ENCODE peak calls at places on chromosomes 12 and 14, in nine cellular contexts. I is A549, A is MM.1S, R is prostate gland, V is aorta, D is upper lobe of right lung, C is OCI-LY7, G is A673, Q is uterus. W is an unnamed sample.
A peak's percentile ranks its signal among the peaks of the same experiment; 100 is the strongest.

GRCh38 chr12:121538699-121539061 is 42.1 kb downstream of the KDM2B start:
- DNase-seq in I (peak; percentile 53), A (peak; percentile 49), R (no peak), V (no peak), D (no peak), C (peak; percentile 35), G (no peak), Q (no peak), W (no peak)

GRCh38 chr12:11649413-11650278 is at the start of gene ETV6:
- DNase-seq in I (peak; percentile 87), A (peak; percentile 96), R (peak; percentile 76), V (peak; percentile 82), D (peak; percentile 86), C (peak; percentile 89), G (peak; percentile 94), Q (peak; percentile 78), W (peak; percentile 70)

GRCh38 chr14:82872494-82872893 is 1338.8 kb upstream of the SEL1L start:
- DNase-seq in I (peak; percentile 7), A (no peak), R (no peak), V (no peak), D (no peak), C (peak; percentile 3), G (peak; percentile 47), Q (no peak), W (no peak)

GRCh38 chr12:5546616-5547015 is 114.7 kb downstream of the NTF3 start:
- DNase-seq in I (no peak), A (no peak), R (no peak), V (no peak), D (no peak), C (no peak), G (no peak), Q (no peak), W (no peak)

GRCh38 chr12:120956579-120957360 is 21.6 kb upstream of the HNF1A start:
- DNase-seq in I (no peak), A (no peak), R (no peak), V (no peak), D (no peak), C (no peak), G (no peak), Q (no peak), W (no peak)

GRCh38 chr12:19574606-19575005 is 135.3 kb downstream of the AEBP2 start:
- DNase-seq in I (peak; percentile 27), A (no peak), R (no peak), V (no peak), D (no peak), C (peak; percentile 13), G (peak; percentile 42), Q (no peak), W (no peak)

GRCh38 chr14:65045011-65045410 is 57.3 kb downstream of the MAX start:
- DNase-seq in I (no peak), A (no peak), R (no peak), V (no peak), D (no peak), C (no peak), G (no peak), Q (no peak), W (no peak)

GRCh38 chr12:52415870-52416750 is 10.0 kb upstream of the KRT82 start:
- DNase-seq in I (peak; percentile 56), A (no peak), R (no peak), V (no peak), D (no peak), C (no peak), G (peak; percentile 44), Q (peak; percentile 83), W (no peak)

GRCh38 chr12:119102714-119103113 is 76.0 kb upstream of the HSPB8 start:
- DNase-seq in I (no peak), A (no peak), R (no peak), V (no peak), D (no peak), C (no peak), G (no peak), Q (no peak), W (no peak)

GRCh38 chr12:50215033-50215432 is 47.9 kb upstream of the CERS5 start:
- DNase-seq in I (no peak), A (no peak), R (no peak), V (no peak), D (no peak), C (no peak), G (no peak), Q (no peak), W (no peak)

GRCh38 chr14:104687601-104688504 is 1.6 kb upstream of the INF2 start:
- DNase-seq in I (peak; percentile 94), A (no peak), R (peak; percentile 85), V (peak; percentile 88), D (peak; percentile 95), C (no peak), G (no peak), Q (peak; percentile 58), W (no peak)
- H3K4me1 ChIP-seq in I (peaks cover 68% of the 10 kb centered on the region), A (no peaks in the 10 kb centered on the region), R (peaks cover 24% of the 10 kb centered on the region), V (no peaks in the 10 kb centered on the region), D (peaks cover 47% of the 10 kb centered on the region), C (peaks cover 51% of the 10 kb centered on the region), G (peaks cover 14% of the 10 kb centered on the region), Q (peaks cover 10% of the 10 kb centered on the region), W (peaks cover 68% of the 10 kb centered on the region)

GRCh38 chr12:46963977-46964376 is 115.4 kb upstream of the PCED1B start:
- DNase-seq in I (no peak), A (no peak), R (no peak), V (no peak), D (no peak), C (no peak), G (no peak), Q (no peak), W (no peak)

GRCh38 chr12:46965137-46965536 is 114.3 kb upstream of the PCED1B start:
- DNase-seq in I (no peak), A (no peak), R (no peak), V (no peak), D (no peak), C (no peak), G (no peak), Q (no peak), W (no peak)

GRCh38 chr12:46959484-46959883 is 119.9 kb upstream of the PCED1B start:
- DNase-seq in I (peak; percentile 76), A (no peak), R (no peak), V (no peak), D (no peak), C (no peak), G (no peak), Q (no peak), W (no peak)

GRCh38 chr12:46965880-46966279 is 113.5 kb upstream of the PCED1B start:
- DNase-seq in I (no peak), A (no peak), R (no peak), V (no peak), D (no peak), C (no peak), G (no peak), Q (no peak), W (no peak)

GRCh38 chr12:46964496-46965098 is 114.8 kb upstream of the PCED1B start:
- DNase-seq in I (peak; percentile 18), A (no peak), R (no peak), V (no peak), D (no peak), C (no peak), G (no peak), Q (no peak), W (no peak)
- H3K27ac ChIP-seq in I (peak overlapping the region; percentile 38), A (no peak overlapping the region), R (no peak overlapping the region), V (peak overlapping the region; percentile 89), D (no peak overlapping the region), C (no peak overlapping the region), G (no peak overlapping the region), Q (peak overlapping the region; percentile 35), W (no peak overlapping the region)

DNA sequence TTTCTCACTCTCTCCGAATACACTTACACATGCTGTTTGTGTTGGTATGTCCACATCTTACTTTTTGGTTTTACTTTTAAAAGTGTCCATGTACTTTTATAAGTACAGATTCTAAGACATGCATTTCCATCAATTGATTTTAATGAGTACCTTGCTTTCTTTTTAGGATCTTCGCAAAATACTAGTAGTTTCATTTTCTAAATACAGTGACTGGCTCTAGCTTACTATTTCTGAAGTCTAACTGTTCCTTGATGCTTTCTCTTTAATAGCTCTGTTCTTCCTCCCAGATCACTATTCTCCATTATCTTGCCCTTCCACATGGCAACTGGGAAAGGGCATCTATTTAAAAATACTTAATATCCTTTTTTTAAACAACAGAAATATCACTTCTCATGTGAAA is 164.1 kb downstream of the KITLG start:
- DNase-seq in I (no peak), A (peak; percentile 27), R (no peak), V (no peak), D (no peak), C (no peak), G (no peak), Q (no peak), W (no peak)
- H3K4me3 ChIP-seq in I (no peak overlapping the region), A (peak overlapping the region; percentile 22), R (no peak overlapping the region), V (no peak overlapping the region), D (peak overlapping the region; percentile 12), C (no peak overlapping the region), G (no peak overlapping the region), Q (no peak overlapping the region), W (no peak overlapping the region)

GRCh38 chr12:56479625-56480024 is 8.3 kb downstream of the GLS2 start:
- DNase-seq in I (no peak), A (no peak), R (no peak), V (no peak), D (no peak), C (no peak), G (no peak), Q (no peak), W (no peak)

GRCh38 chr12:56488041-56488955 is at the start of gene GLS2:
- DNase-seq in I (peak; percentile 75), A (peak; percentile 80), R (peak; percentile 81), V (peak; percentile 81), D (peak; percentile 89), C (no peak), G (peak; percentile 83), Q (peak; percentile 76), W (peak; percentile 77)

GRCh38 chr12:56486694-56487093 is 1.3 kb downstream of the GLS2 start:
- DNase-seq in I (no peak), A (no peak), R (no peak), V (no peak), D (no peak), C (no peak), G (no peak), Q (no peak), W (no peak)

GRCh38 chr12:56487448-56488040 is 417 bp downstream of the GLS2 start:
- DNase-seq in I (no peak), A (peak; percentile 39), R (peak; percentile 17), V (peak; percentile 53), D (peak; percentile 81), C (no peak), G (peak; percentile 25), Q (peak; percentile 36), W (peak; percentile 18)

GRCh38 chr12:56484566-56484965 is 3.4 kb downstream of the GLS2 start:
- DNase-seq in I (no peak), A (no peak), R (no peak), V (no peak), D (no peak), C (no peak), G (no peak), Q (no peak), W (no peak)
- H3K4me1 ChIP-seq in I (peaks cover 8% of the 10 kb centered on the region), A (peaks cover 6% of the 10 kb centered on the region), R (no peaks in the 10 kb centered on the region), V (no peaks in the 10 kb centered on the region), D (peaks cover 4% of the 10 kb centered on the region), C (no peaks in the 10 kb centered on the region), G (peaks cover 12% of the 10 kb centered on the region), Q (no peaks in the 10 kb centered on the region), W (peaks cover 17% of the 10 kb centered on the region)

GRCh38 chr12:54959291-54960018 is 25.1 kb downstream of the TESPA1 start:
- DNase-seq in I (no peak), A (peak; percentile 88), R (no peak), V (no peak), D (no peak), C (no peak), G (peak; percentile 30), Q (no peak), W (no peak)
- H3K27ac ChIP-seq in I (no peak overlapping the region), A (peak overlapping the region; percentile 90), R (no peak overlapping the region), V (no peak overlapping the region), D (no peak overlapping the region), C (no peak overlapping the region), G (no peak overlapping the region), Q (no peak overlapping the region), W (peak overlapping the region; percentile 26)

GRCh38 chr12:57236925-57237652 is 7.6 kb downstream of the SHMT2 start:
- DNase-seq in I (no peak), A (no peak), R (no peak), V (peak; percentile 73), D (no peak), C (no peak), G (no peak), Q (peak; percentile 15), W (peak; percentile 46)
- H3K4me3 ChIP-seq in I (no peak overlapping the region), A (no peak overlapping the region), R (no peak overlapping the region), V (no peak overlapping the region), D (no peak overlapping the region), C (no peak overlapping the region), G (no peak overlapping the region), Q (no peak overlapping the region), W (peak overlapping the region; percentile 37)